ENCODE peak calls at places on chromosomes 5 and 9, in four cellular contexts. One of them, this sample, is unnamed.

GRCh38 chr5:148248894-148249293 is 10.6 kb downstream of the MARCOL start:
- DNase-seq in OCI-LY7: no peak
- DNase-seq in astrocyte of the cerebellum: no peak
- DNase-seq in fibroblast of pulmonary artery: no peak
- DNase-seq in this sample: no peak

GRCh38 chr9:125538092-125538473 is 168.9 kb downstream of the MAPKAP1 start:
- DNase-seq in OCI-LY7: no peak
- DNase-seq in astrocyte of the cerebellum: peak
- DNase-seq in fibroblast of pulmonary artery: peak
- DNase-seq in this sample: no peak

GRCh38 chr5:179256229-179257189 is 88.8 kb downstream of the ADAMTS2 start:
- DNase-seq in OCI-LY7: no peak
- DNase-seq in astrocyte of the cerebellum: no peak
- DNase-seq in fibroblast of pulmonary artery: no peak
- DNase-seq in this sample: no peak

GRCh38 chr5:151810449-151810848 is 38.7 kb downstream of the G3BP1 start:
- DNase-seq in OCI-LY7: no peak
- DNase-seq in astrocyte of the cerebellum: no peak
- DNase-seq in fibroblast of pulmonary artery: peak
- DNase-seq in this sample: no peak

GRCh38 chr5:124720589-124720988 is 25.9 kb downstream of the ZNF608 start:
- DNase-seq in OCI-LY7: no peak
- DNase-seq in astrocyte of the cerebellum: no peak
- DNase-seq in fibroblast of pulmonary artery: no peak
- DNase-seq in this sample: no peak

GRCh38 chr9:115373000-115373709 is 255.2 kb upstream of the TNC start:
- DNase-seq in OCI-LY7: no peak
- DNase-seq in astrocyte of the cerebellum: peak
- DNase-seq in fibroblast of pulmonary artery: peak
- DNase-seq in this sample: peak

GRCh38 chr5:142872217-142872616 is 102.0 kb downstream of the ARHGAP26 start:
- DNase-seq in OCI-LY7: no peak
- DNase-seq in astrocyte of the cerebellum: no peak
- DNase-seq in fibroblast of pulmonary artery: no peak
- DNase-seq in this sample: no peak

GRCh38 chr5:135229122-135229521 is 169.9 kb downstream of the MACROH2A1 start:
- DNase-seq in OCI-LY7: no peak
- DNase-seq in astrocyte of the cerebellum: no peak
- DNase-seq in fibroblast of pulmonary artery: no peak
- DNase-seq in this sample: no peak

GRCh38 chr5:141150993-141151325 is 1.1 kb downstream of the PCDHB6 start:
- DNase-seq in OCI-LY7: no peak
- DNase-seq in astrocyte of the cerebellum: no peak
- DNase-seq in fibroblast of pulmonary artery: no peak
- DNase-seq in this sample: no peak

GRCh38 chr9:92679413-92680165 is 9.7 kb upstream of the IPPK start:
- DNase-seq in OCI-LY7: no peak
- DNase-seq in astrocyte of the cerebellum: no peak
- DNase-seq in fibroblast of pulmonary artery: no peak
- DNase-seq in this sample: no peak

GRCh38 chr5:141849371-141850182 is 28.6 kb downstream of the PCDH1 start:
- DNase-seq in OCI-LY7: peak
- DNase-seq in astrocyte of the cerebellum: no peak
- DNase-seq in fibroblast of pulmonary artery: peak
- DNase-seq in this sample: peak

GRCh38 chr9:1916676-1917075 is 98.5 kb upstream of the SMARCA2 start:
- DNase-seq in OCI-LY7: no peak
- DNase-seq in astrocyte of the cerebellum: no peak
- DNase-seq in fibroblast of pulmonary artery: peak
- DNase-seq in this sample: no peak

GRCh38 chr5:169978744-169979143 is 1.6 kb downstream of the INSYN2B start:
- DNase-seq in OCI-LY7: no peak
- DNase-seq in astrocyte of the cerebellum: no peak
- DNase-seq in fibroblast of pulmonary artery: no peak
- DNase-seq in this sample: no peak

GRCh38 chr5:171207256-171207866 is 101.7 kb upstream of the TLX3 start:
- DNase-seq in OCI-LY7: peak
- DNase-seq in astrocyte of the cerebellum: peak
- DNase-seq in fibroblast of pulmonary artery: peak
- DNase-seq in this sample: no peak

GRCh38 chr5:111226556-111226955 is 2.4 kb downstream of the CAMK4 start:
- DNase-seq in OCI-LY7: no peak
- DNase-seq in astrocyte of the cerebellum: no peak
- DNase-seq in fibroblast of pulmonary artery: no peak
- DNase-seq in this sample: no peak

GRCh38 chr9:97307500-97308163 is at the start of gene CCDC180:
- DNase-seq in OCI-LY7: no peak
- DNase-seq in astrocyte of the cerebellum: no peak
- DNase-seq in fibroblast of pulmonary artery: peak
- DNase-seq in this sample: no peak

GRCh38 chr9:98995059-98995665 is 51.5 kb downstream of the COL15A1 start:
- DNase-seq in OCI-LY7: no peak
- DNase-seq in astrocyte of the cerebellum: no peak
- DNase-seq in fibroblast of pulmonary artery: peak
- DNase-seq in this sample: no peak

GRCh38 chr5:179732918-179733763 is 519 bp downstream of the MAML1 start:
- DNase-seq in OCI-LY7: peak
- DNase-seq in astrocyte of the cerebellum: no peak
- DNase-seq in fibroblast of pulmonary artery: peak
- DNase-seq in this sample: no peak

GRCh38 chr5:15664961-15665360 is 165.0 kb downstream of the FBXL7 start:
- DNase-seq in OCI-LY7: no peak
- DNase-seq in astrocyte of the cerebellum: no peak
- DNase-seq in fibroblast of pulmonary artery: no peak
- DNase-seq in this sample: no peak

GRCh38 chr9:16521868-16522381 is 348.5 kb downstream of the BNC2 start:
- DNase-seq in OCI-LY7: no peak
- DNase-seq in astrocyte of the cerebellum: peak
- DNase-seq in fibroblast of pulmonary artery: peak
- DNase-seq in this sample: no peak

GRCh38 chr5:153537225-153537624 is 46.8 kb downstream of the GRIA1 start:
- DNase-seq in OCI-LY7: no peak
- DNase-seq in astrocyte of the cerebellum: no peak
- DNase-seq in fibroblast of pulmonary artery: no peak
- DNase-seq in this sample: no peak

GRCh38 chr9:135123735-135124134 is 36.3 kb downstream of the OLFM1 start:
- DNase-seq in OCI-LY7: no peak
- DNase-seq in astrocyte of the cerebellum: no peak
- DNase-seq in fibroblast of pulmonary artery: no peak
- DNase-seq in this sample: no peak

GRCh38 chr9:14056235-14056930 is 257.6 kb downstream of the NFIB start:
- DNase-seq in OCI-LY7: no peak
- DNase-seq in astrocyte of the cerebellum: no peak
- DNase-seq in fibroblast of pulmonary artery: peak
- DNase-seq in this sample: no peak

GRCh38 chr9:105053209-105053652 is 125.3 kb upstream of the ABCA1 start:
- DNase-seq in OCI-LY7: no peak
- DNase-seq in astrocyte of the cerebellum: peak
- DNase-seq in fibroblast of pulmonary artery: peak
- DNase-seq in this sample: peak

GRCh38 chr5:145718956-145719355 is 116.2 kb downstream of the PRELID2 start:
- DNase-seq in OCI-LY7: no peak
- DNase-seq in astrocyte of the cerebellum: peak
- DNase-seq in fibroblast of pulmonary artery: peak
- DNase-seq in this sample: no peak

GRCh38 chr5:3269400-3270169 is 326.0 kb upstream of the IRX1 start:
- DNase-seq in OCI-LY7: no peak
- DNase-seq in astrocyte of the cerebellum: no peak
- DNase-seq in fibroblast of pulmonary artery: no peak
- DNase-seq in this sample: no peak

GRCh38 chr5:52814749-52815148 is 27.0 kb downstream of the ITGA1 start:
- DNase-seq in OCI-LY7: no peak
- DNase-seq in astrocyte of the cerebellum: no peak
- DNase-seq in fibroblast of pulmonary artery: no peak
- DNase-seq in this sample: no peak

GRCh38 chr9:15720861-15721260 is 168.0 kb downstream of the CCDC171 start:
- DNase-seq in OCI-LY7: no peak
- DNase-seq in astrocyte of the cerebellum: no peak
- DNase-seq in fibroblast of pulmonary artery: no peak
- DNase-seq in this sample: no peak

GRCh38 chr5:79259383-79259782 is 23.5 kb downstream of the JMY start:
- DNase-seq in OCI-LY7: no peak
- DNase-seq in astrocyte of the cerebellum: no peak
- DNase-seq in fibroblast of pulmonary artery: no peak
- DNase-seq in this sample: no peak

GRCh38 chr5:14144586-14145355 is 1.6 kb downstream of the TRIO start:
- DNase-seq in OCI-LY7: peak
- DNase-seq in astrocyte of the cerebellum: no peak
- DNase-seq in fibroblast of pulmonary artery: peak
- DNase-seq in this sample: no peak

GRCh38 chr9:79694676-79695400 is 123.1 kb downstream of the TLE4 start:
- DNase-seq in OCI-LY7: no peak
- DNase-seq in astrocyte of the cerebellum: peak
- DNase-seq in fibroblast of pulmonary artery: peak
- DNase-seq in this sample: no peak

GRCh38 chr9:21443849-21444625 is 3.8 kb downstream of the IFNA1 start:
- DNase-seq in OCI-LY7: peak
- DNase-seq in astrocyte of the cerebellum: no peak
- DNase-seq in fibroblast of pulmonary artery: no peak
- DNase-seq in this sample: no peak

GRCh38 chr5:124735169-124735858 is 11.1 kb downstream of the ZNF608 start:
- DNase-seq in OCI-LY7: peak
- DNase-seq in astrocyte of the cerebellum: no peak
- DNase-seq in fibroblast of pulmonary artery: no peak
- DNase-seq in this sample: no peak

GRCh38 chr9:106450549-106450948 is 412.4 kb upstream of the ZNF462 start:
- DNase-seq in OCI-LY7: no peak
- DNase-seq in astrocyte of the cerebellum: no peak
- DNase-seq in fibroblast of pulmonary artery: no peak
- DNase-seq in this sample: no peak

GRCh38 chr9:134568116-134568515 is 73.5 kb upstream of the COL5A1 start:
- DNase-seq in OCI-LY7: no peak
- DNase-seq in astrocyte of the cerebellum: no peak
- DNase-seq in fibroblast of pulmonary artery: no peak
- DNase-seq in this sample: no peak

GRCh38 chr5:16726538-16726946 is 109.7 kb upstream of the RETREG1 start:
- DNase-seq in OCI-LY7: peak
- DNase-seq in astrocyte of the cerebellum: no peak
- DNase-seq in fibroblast of pulmonary artery: peak
- DNase-seq in this sample: no peak

GRCh38 chr5:173529861-173530260 is 86.6 kb downstream of the BOD1 start:
- DNase-seq in OCI-LY7: no peak
- DNase-seq in astrocyte of the cerebellum: no peak
- DNase-seq in fibroblast of pulmonary artery: no peak
- DNase-seq in this sample: no peak

GRCh38 chr5:160742446-160742845 is 109.6 kb downstream of the ATP10B start:
- DNase-seq in OCI-LY7: no peak
- DNase-seq in astrocyte of the cerebellum: no peak
- DNase-seq in fibroblast of pulmonary artery: no peak
- DNase-seq in this sample: no peak
- TF ChIP-seq CTCF in OCI-LY7: no peak
- TF ChIP-seq CTCF in astrocyte of the cerebellum: no peak
- TF ChIP-seq CTCF in fibroblast of pulmonary artery: no peak
- TF ChIP-seq CTCF in this sample: no peak

DNA sequence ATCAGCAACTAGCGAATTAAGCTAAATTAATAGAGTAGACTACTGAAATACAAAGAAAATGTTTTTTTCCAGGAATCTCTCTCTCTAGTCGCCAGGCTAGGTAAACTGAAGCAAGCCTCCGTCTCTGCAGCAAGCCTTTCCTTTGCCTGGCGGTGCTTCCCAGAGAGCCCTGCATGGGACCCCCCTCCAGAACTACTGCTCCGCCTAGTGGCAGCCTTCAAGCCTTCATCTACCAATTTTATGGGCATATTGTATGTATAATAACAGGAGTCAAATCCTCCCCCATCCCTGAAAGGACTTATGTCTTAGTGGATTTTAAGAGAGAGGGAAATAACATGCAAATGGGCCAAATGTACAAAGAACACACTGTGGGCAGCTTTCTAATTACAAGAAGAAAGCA is 241.9 kb downstream of the SAXO1 start:
- DNase-seq in OCI-LY7: peak
- DNase-seq in astrocyte of the cerebellum: no peak
- DNase-seq in fibroblast of pulmonary artery: peak
- DNase-seq in this sample: no peak
- TF ChIP-seq CTCF in OCI-LY7: peak
- TF ChIP-seq CTCF in astrocyte of the cerebellum: peak
- TF ChIP-seq CTCF in fibroblast of pulmonary artery: peak
- TF ChIP-seq CTCF in this sample: no peak

GRCh38 chr9:110142868-110143866 is 64.8 kb downstream of the C9orf152 start:
- DNase-seq in OCI-LY7: peak
- DNase-seq in astrocyte of the cerebellum: no peak
- DNase-seq in fibroblast of pulmonary artery: no peak
- DNase-seq in this sample: no peak
- TF ChIP-seq CTCF in OCI-LY7: peak
- TF ChIP-seq CTCF in astrocyte of the cerebellum: no peak
- TF ChIP-seq CTCF in fibroblast of pulmonary artery: peak
- TF ChIP-seq CTCF in this sample: no peak

GRCh38 chr9:89743576-89744254 is 138.9 kb downstream of the GADD45G start:
- DNase-seq in OCI-LY7: peak
- DNase-seq in astrocyte of the cerebellum: no peak
- DNase-seq in fibroblast of pulmonary artery: no peak
- DNase-seq in this sample: no peak
- TF ChIP-seq CTCF in OCI-LY7: no peak
- TF ChIP-seq CTCF in astrocyte of the cerebellum: no peak
- TF ChIP-seq CTCF in fibroblast of pulmonary artery: no peak
- TF ChIP-seq CTCF in this sample: no peak

GRCh38 chr9:112093147-112093874 is 81.8 kb downstream of the SUSD1 start:
- DNase-seq in OCI-LY7: no peak
- DNase-seq in astrocyte of the cerebellum: no peak
- DNase-seq in fibroblast of pulmonary artery: no peak
- DNase-seq in this sample: no peak

GRCh38 chr9:112094948-112095779 is 79.9 kb downstream of the SUSD1 start:
- DNase-seq in OCI-LY7: no peak
- DNase-seq in astrocyte of the cerebellum: no peak
- DNase-seq in fibroblast of pulmonary artery: no peak
- DNase-seq in this sample: no peak

GRCh38 chr9:112093875-112094227 is 81.2 kb downstream of the SUSD1 start:
- DNase-seq in OCI-LY7: no peak
- DNase-seq in astrocyte of the cerebellum: no peak
- DNase-seq in fibroblast of pulmonary artery: no peak
- DNase-seq in this sample: no peak

GRCh38 chr9:112094240-112094639 is 80.9 kb downstream of the SUSD1 start:
- DNase-seq in OCI-LY7: no peak
- DNase-seq in astrocyte of the cerebellum: no peak
- DNase-seq in fibroblast of pulmonary artery: no peak
- DNase-seq in this sample: no peak

DNA sequence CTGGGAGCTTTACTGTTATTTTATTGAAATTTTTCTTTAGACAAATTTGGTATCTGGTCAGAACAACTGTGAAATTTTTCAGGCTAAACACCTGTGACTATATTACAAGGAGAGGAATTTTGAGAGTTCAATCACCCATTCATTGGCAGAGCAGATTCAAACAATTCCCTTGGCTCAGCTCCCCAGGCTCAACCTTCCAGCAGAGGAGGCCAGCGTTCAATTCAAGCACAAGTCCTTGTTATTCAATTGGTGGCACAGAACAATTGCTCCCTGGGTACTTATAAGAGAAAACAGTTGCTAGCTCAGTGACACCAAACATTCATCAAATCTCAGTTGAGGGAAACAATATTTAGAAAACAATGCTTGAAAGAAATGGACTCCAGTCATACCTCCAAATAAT is 83.3 kb downstream of the SUSD1 start:
- DNase-seq in OCI-LY7: no peak
- DNase-seq in astrocyte of the cerebellum: no peak
- DNase-seq in fibroblast of pulmonary artery: peak
- DNase-seq in this sample: no peak
- TF ChIP-seq CTCF in OCI-LY7: peak
- TF ChIP-seq CTCF in astrocyte of the cerebellum: peak
- TF ChIP-seq CTCF in fibroblast of pulmonary artery: peak
- TF ChIP-seq CTCF in this sample: no peak

This sample was measured in omental fat pad.